ENCODE peak calls at places on chromosomes 11 and 22, in four cellular contexts. Q, B, I and D are unnamed samples.

GRCh38 chr11:1049431-1049891 is 12.9 kb upstream of the MUC6 start:
- DNase-seq in Q (no peak), B (no peak), I (no peak), D (no peak)

GRCh38 chr11:116819049-116819448 is 4.1 kb downstream of the APOA4 start:
- DNase-seq in Q (no peak), B (no peak), I (no peak), D (no peak)

GRCh38 chr11:69244286-69244685 is 49.7 kb upstream of the MYEOV start:
- DNase-seq in Q (no peak), B (no peak), I (no peak), D (no peak)

GRCh38 chr22:39251762-39252460 is 7.1 kb upstream of the PDGFB start:
- DNase-seq in Q (no peak), B (no peak), I (no peak), D (peak; percentile 67)

GRCh38 chr11:86740628-86741488 is 59.5 kb upstream of the PRSS23 start:
- DNase-seq in Q (no peak), B (peak; percentile 89), I (peak; percentile 23), D (peak; percentile 78)

GRCh38 chr11:37560346-37560745 is 962.3 kb upstream of the RAG2 start:
- DNase-seq in Q (no peak), B (no peak), I (no peak), D (no peak)

GRCh38 chr11:828501-829115 is 889 bp downstream of the CRACR2B start:
- DNase-seq in Q (no peak), B (no peak), I (no peak), D (no peak)

GRCh38 chr22:29854432-29854831 is 16.4 kb upstream of the ASCC2 start:
- DNase-seq in Q (no peak), B (no peak), I (no peak), D (no peak)

GRCh38 chr11:111362887-111363411 is 16.1 kb downstream of the POU2AF1 start:
- DNase-seq in Q (no peak), B (no peak), I (no peak), D (no peak)

DNA sequence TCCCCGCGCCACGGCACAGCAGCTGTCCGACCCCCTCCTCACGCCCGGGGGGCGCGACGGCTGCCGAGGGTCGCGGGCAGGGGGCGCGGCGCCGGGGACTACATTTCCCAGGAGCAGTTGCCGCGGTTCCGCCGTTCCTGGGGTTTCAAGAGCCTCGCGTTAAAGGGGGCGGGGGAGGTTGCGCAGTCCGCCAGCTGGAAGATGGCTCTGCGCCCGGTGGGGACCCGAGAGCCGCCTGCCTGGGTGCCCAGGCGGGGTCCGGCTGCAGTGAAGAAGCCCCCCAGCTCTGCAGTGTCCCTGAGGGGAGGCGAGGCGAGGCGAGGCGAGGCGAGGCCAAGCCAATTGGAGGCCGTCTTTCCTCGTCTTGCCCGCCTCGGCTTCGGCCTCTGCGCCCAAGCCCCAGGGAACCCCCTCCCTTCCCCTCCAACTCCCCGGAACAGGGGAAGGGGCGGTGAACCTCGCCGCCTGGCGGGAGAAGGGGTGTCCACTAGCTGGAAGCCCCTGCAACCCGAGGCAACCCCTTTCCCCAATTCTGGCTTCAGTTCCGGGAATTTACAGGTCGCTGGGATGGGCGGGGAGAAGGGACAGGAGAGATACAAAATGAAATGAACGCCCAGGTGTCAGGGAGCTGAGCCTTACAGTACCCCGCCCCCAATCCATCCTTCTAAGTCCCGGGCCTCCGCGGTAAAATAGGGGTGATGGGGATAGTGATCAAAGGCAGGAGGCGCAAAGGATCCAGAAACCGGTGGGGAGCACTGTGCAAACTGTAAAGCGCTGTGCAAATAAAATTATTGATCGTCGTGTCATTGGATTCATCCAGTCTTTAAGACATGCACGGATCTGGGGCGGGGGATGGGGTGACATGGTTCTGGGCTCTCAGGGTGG is 5.2 kb upstream of the GCAT start:
- DNase-seq in Q (no peak), B (no peak), I (peak; percentile 52), D (peak; percentile 54)
- TF ChIP-seq ZNF274 in Q (no peak), B (no peak), I (no peak), D (no peak)

GRCh38 chr11:128522943-128523518 is 64.3 kb downstream of the ETS1 start:
- DNase-seq in Q (no peak), B (no peak), I (no peak), D (no peak)
- TF ChIP-seq SRF in Q (no peak), B (no peak), I (no peak), D (no peak)

GRCh38 chr11:14644396-14645246 is 1.0 kb downstream of the PDE3B start:
- DNase-seq in Q (no peak), B (peak; percentile 12), I (no peak), D (peak; percentile 45)
- TF ChIP-seq REST in Q (no peak), B (no peak), I (no peak), D (no peak)

GRCh38 chr11:31820438-31820818 is 9.3 kb upstream of the PAX6 start:
- DNase-seq in Q (no peak), B (no peak), I (no peak), D (no peak)

GRCh38 chr11:31817621-31818493 is 6.7 kb upstream of the PAX6 start:
- DNase-seq in Q (no peak), B (no peak), I (no peak), D (no peak)

GRCh38 chr11:31818874-31819331 is 7.8 kb upstream of the PAX6 start:
- DNase-seq in Q (no peak), B (no peak), I (no peak), D (no peak)

GRCh38 chr11:31821235-31821764 is 10.2 kb upstream of the PAX6 start:
- DNase-seq in Q (no peak), B (no peak), I (no peak), D (no peak)

DNA sequence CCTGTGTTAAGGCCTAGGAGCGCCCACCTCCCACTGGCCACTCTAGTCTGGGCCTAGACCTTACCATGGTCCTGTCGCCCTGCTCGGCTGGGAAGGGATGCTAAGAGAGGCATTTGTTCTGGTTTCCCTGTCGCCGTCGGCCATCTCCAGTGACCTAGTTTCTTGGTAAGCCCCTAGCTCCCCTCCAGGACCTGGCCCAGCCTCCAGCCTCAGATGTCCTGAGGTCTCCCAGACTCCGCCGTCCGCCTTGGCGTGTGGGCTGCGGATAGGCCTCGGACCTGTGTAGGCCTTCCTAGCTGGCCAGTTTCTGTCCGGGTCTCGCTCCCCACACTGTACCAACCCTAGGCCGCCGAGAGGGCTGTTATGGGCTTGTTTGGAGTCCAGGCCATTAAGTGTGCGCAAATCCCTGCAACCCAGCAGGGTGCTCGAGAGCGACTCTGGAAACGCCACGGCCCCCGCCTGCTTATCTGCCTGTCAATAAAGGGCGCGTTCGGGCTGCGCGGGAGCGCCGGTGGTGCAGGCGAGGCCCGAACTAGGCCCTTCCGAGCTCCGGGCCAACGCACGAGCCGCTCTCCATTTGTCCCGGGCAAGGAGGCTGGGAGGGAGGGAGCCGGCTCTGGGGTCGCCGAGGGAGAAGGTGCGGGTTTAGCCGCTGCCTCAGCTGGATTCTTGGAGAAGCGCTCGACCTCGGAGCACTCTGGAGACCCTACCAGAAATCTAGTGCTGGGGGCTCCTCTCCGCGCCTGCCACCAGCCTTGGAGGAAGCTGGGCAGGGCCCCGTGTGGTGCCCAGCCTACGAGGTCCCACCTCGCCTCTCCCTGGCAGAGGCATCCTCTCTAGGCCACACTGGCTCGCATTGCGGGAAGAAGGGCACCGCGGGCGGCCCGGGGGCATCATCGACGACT is 8.7 kb upstream of the PAX6 start:
- DNase-seq in Q (no peak), B (no peak), I (no peak), D (no peak)
- TF ChIP-seq ZNF274 in Q (no peak), B (no peak), I (no peak), D (no peak)